ENCODE peak calls at places on chromosomes 13 and 19, in four cellular contexts. E is H1, S is GM12878, Y is HepG2. T is an unnamed sample.

GRCh38 chr13:22176968-22177545 is 506.2 kb downstream of the FGF9 start:
- DNase-seq in S (no peak), E (no peak), Y (no peak), T (no peak)

GRCh38 chr19:2982556-2982955 is 5.2 kb downstream of the TLE6 start:
- DNase-seq in E (no peak), S (no peak), Y (no peak), T (no peak)

GRCh38 chr19:9644472-9644871 is 23.4 kb upstream of the ZNF561 start:
- DNase-seq in S (no peak), E (no peak), Y (no peak), T (no peak)

GRCh38 chr19:54287456-54287855 is 6.5 kb upstream of the LILRB2 start:
- DNase-seq in S (no peak), E (no peak), Y (no peak), T (no peak)

GRCh38 chr13:42720116-42720857 is 61.1 kb upstream of the FAM216B start:
- DNase-seq in Y (peak; percentile 7), S (peak; percentile 13), E (no peak), T (no peak)

GRCh38 chr13:105920375-105920774 is 615.1 kb downstream of the EFNB2 start:
- DNase-seq in Y (no peak), S (no peak), E (no peak), T (peak; percentile 8)

GRCh38 chr19:53865918-53866696 is 1.6 kb upstream of the MYADM start:
- DNase-seq in Y (peak; percentile 68), S (no peak), E (peak; percentile 83), T (no peak)

GRCh38 chr13:51524312-51524711 is 60.0 kb upstream of the WDFY2 start:
- DNase-seq in Y (peak; percentile 95), S (no peak), E (no peak), T (no peak)

GRCh38 chr19:38145627-38146026 is 78.4 kb downstream of the DPF1 start:
- DNase-seq in S (no peak), Y (no peak), E (no peak), T (no peak)

GRCh38 chr19:6065685-6066365 is 44.5 kb downstream of the RFX2 start:
- DNase-seq in E (no peak), S (no peak), Y (peak; percentile 87), T (no peak)

GRCh38 chr19:29277107-29277506 is 64.2 kb upstream of the UQCRFS1 start:
- DNase-seq in E (peak; percentile 57), S (peak; percentile 19), Y (no peak), T (no peak)

GRCh38 chr19:42114412-42114811 is 17.8 kb downstream of the POU2F2 start:
- DNase-seq in E (no peak), S (peak; percentile 50), Y (no peak), T (no peak)

GRCh38 chr13:110705826-110706569 is at the start of gene CARS2:
- DNase-seq in S (peak; percentile 80), Y (peak; percentile 94), E (peak; percentile 87), T (peak; percentile 93)

GRCh38 chr19:29696045-29696682 is 18.9 kb downstream of the C19orf12 start:
- DNase-seq in Y (no peak), S (no peak), E (no peak), T (no peak)

GRCh38 chr13:99265162-99265822 is 7.1 kb upstream of the GPR18 start:
- DNase-seq in E (no peak), S (no peak), Y (no peak), T (no peak)

GRCh38 chr13:73880365-73880764 is 253.8 kb downstream of the KLF12 start:
- DNase-seq in S (no peak), Y (no peak), E (no peak), T (no peak)

GRCh38 chr19:13691569-13691968 is 72.8 kb upstream of the MRI1 start:
- DNase-seq in Y (no peak), S (no peak), E (no peak), T (no peak)

GRCh38 chr19:19997656-19998268 is 41.5 kb downstream of the ZNF682 start:
- DNase-seq in S (no peak), E (peak; percentile 90), Y (no peak), T (peak; percentile 40)
- TF ChIP-seq YY1 in S (no peak), E (no peak), Y (no peak), T (no peak)

GRCh38 chr19:1210227-1210538 is 4.6 kb downstream of the STK11 start:
- DNase-seq in S (no peak), E (no peak), Y (no peak), T (no peak)
- TF ChIP-seq SUZ12 in S (no peak), E (no peak), Y (no peak), T (no peak)

GRCh38 chr13:109610517-109610916 is 175.9 kb downstream of the IRS2 start:
- DNase-seq in S (no peak), Y (no peak), E (peak; percentile 59), T (no peak)
- TF ChIP-seq ZNF274 in S (no peak), Y (no peak), E (no peak), T (no peak)

GRCh38 chr19:15304140-15304705 is 28.1 kb downstream of the BRD4 start:
- DNase-seq in S (no peak), Y (peak; percentile 58), E (no peak), T (no peak)
- TF ChIP-seq YY1 in S (no peak), Y (no peak), E (no peak), T (no peak)

GRCh38 chr19:39704181-39705044 is at the start of gene LGALS14:
- DNase-seq in Y (no peak), S (no peak), E (no peak), T (no peak)
- TF ChIP-seq SUZ12 in Y (no peak), S (no peak), E (no peak), T (no peak)

DNA sequence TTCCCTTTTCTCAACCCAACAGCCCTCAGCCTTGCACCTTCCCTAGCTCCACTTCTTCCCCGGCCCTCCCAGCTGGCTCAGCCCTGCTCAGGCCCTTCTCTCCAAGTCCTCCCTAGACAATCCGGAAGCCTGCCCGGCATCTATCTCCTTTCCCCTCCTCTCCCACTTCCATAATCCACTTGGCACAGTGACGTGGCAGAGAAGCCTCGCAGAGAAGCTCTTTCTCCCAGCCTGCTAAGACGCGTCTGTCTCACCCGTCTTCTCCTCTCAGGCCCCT is 1.1 kb downstream of the UBXN6 start:
- DNase-seq in E (no peak), Y (no peak), S (no peak), T (no peak)
- TF ChIP-seq ZNF274 in E (no peak), Y (no peak), S (no peak), T (no peak)

GRCh38 chr19:28242317-28242927 is 970.5 kb downstream of the UQCRFS1 start:
- DNase-seq in E (peak; percentile 75), Y (no peak), S (no peak), T (peak; percentile 60)
- TF ChIP-seq YY1 in E (peak; percentile 43), Y (no peak), S (no peak), T (no peak)